ENCODE peak calls at places on chromosomes 16 and 17, in seven cellular contexts. One of them, this sample, is unnamed.

GRCh38 chr16:86946396-86946795 is 368.0 kb downstream of the FOXL1 start:
- DNase-seq in upper lobe of right lung: peak
- DNase-seq in heart left ventricle: no peak
- DNase-seq in epithelial cell of esophagus: no peak
- DNase-seq in fibroblast of lung: no peak
- DNase-seq in kidney epithelial cell: no peak
- DNase-seq in IMR-90: peak
- DNase-seq in this sample: peak

GRCh38 chr17:2074919-2075318 is 20.0 kb downstream of the HIC1 start:
- DNase-seq in upper lobe of right lung: no peak
- DNase-seq in heart left ventricle: no peak
- DNase-seq in epithelial cell of esophagus: no peak
- DNase-seq in fibroblast of lung: no peak
- DNase-seq in kidney epithelial cell: no peak
- DNase-seq in IMR-90: no peak
- DNase-seq in this sample: no peak

GRCh38 chr17:19646788-19647696 is 1.5 kb upstream of the ALDH3A2 start:
- DNase-seq in upper lobe of right lung: no peak
- DNase-seq in heart left ventricle: no peak
- DNase-seq in epithelial cell of esophagus: peak
- DNase-seq in fibroblast of lung: peak
- DNase-seq in kidney epithelial cell: no peak
- DNase-seq in IMR-90: no peak
- DNase-seq in this sample: peak

GRCh38 chr16:87602005-87602790 is at the start of gene JPH3:
- DNase-seq in upper lobe of right lung: no peak
- DNase-seq in heart left ventricle: no peak
- DNase-seq in epithelial cell of esophagus: no peak
- DNase-seq in fibroblast of lung: no peak
- DNase-seq in kidney epithelial cell: no peak
- DNase-seq in IMR-90: no peak
- DNase-seq in this sample: no peak

GRCh38 chr17:72539981-72540897 is 419.4 kb downstream of the SOX9 start:
- DNase-seq in upper lobe of right lung: peak
- DNase-seq in heart left ventricle: peak
- DNase-seq in epithelial cell of esophagus: peak
- DNase-seq in fibroblast of lung: peak
- DNase-seq in kidney epithelial cell: no peak
- DNase-seq in IMR-90: peak
- DNase-seq in this sample: peak

GRCh38 chr16:70693231-70693671 is 7.4 kb upstream of the MTSS2 start:
- DNase-seq in upper lobe of right lung: no peak
- DNase-seq in heart left ventricle: peak
- DNase-seq in epithelial cell of esophagus: no peak
- DNase-seq in fibroblast of lung: peak
- DNase-seq in kidney epithelial cell: no peak
- DNase-seq in IMR-90: no peak
- DNase-seq in this sample: peak

GRCh38 chr17:5237541-5238016 is 2.9 kb upstream of the SCIMP start:
- DNase-seq in upper lobe of right lung: peak
- DNase-seq in heart left ventricle: no peak
- DNase-seq in epithelial cell of esophagus: peak
- DNase-seq in fibroblast of lung: peak
- DNase-seq in kidney epithelial cell: no peak
- DNase-seq in IMR-90: peak
- DNase-seq in this sample: peak

GRCh38 chr16:24463196-24463945 is 76.0 kb upstream of the RBBP6 start:
- DNase-seq in upper lobe of right lung: no peak
- DNase-seq in heart left ventricle: no peak
- DNase-seq in epithelial cell of esophagus: no peak
- DNase-seq in fibroblast of lung: no peak
- DNase-seq in kidney epithelial cell: no peak
- DNase-seq in IMR-90: no peak
- DNase-seq in this sample: no peak

GRCh38 chr17:75318211-75318610 is 29.0 kb upstream of the SLC25A19 start:
- DNase-seq in upper lobe of right lung: no peak
- DNase-seq in heart left ventricle: no peak
- DNase-seq in epithelial cell of esophagus: no peak
- DNase-seq in fibroblast of lung: no peak
- DNase-seq in kidney epithelial cell: no peak
- DNase-seq in IMR-90: no peak
- DNase-seq in this sample: no peak

GRCh38 chr17:78329263-78330059 is 30.4 kb downstream of the SOCS3 start:
- DNase-seq in upper lobe of right lung: no peak
- DNase-seq in heart left ventricle: peak
- DNase-seq in epithelial cell of esophagus: peak
- DNase-seq in fibroblast of lung: peak
- DNase-seq in kidney epithelial cell: no peak
- DNase-seq in IMR-90: peak
- DNase-seq in this sample: peak

GRCh38 chr16:82037251-82037650 is 2.2 kb downstream of the HSD17B2 start:
- DNase-seq in upper lobe of right lung: no peak
- DNase-seq in heart left ventricle: no peak
- DNase-seq in epithelial cell of esophagus: no peak
- DNase-seq in fibroblast of lung: no peak
- DNase-seq in kidney epithelial cell: no peak
- DNase-seq in IMR-90: no peak
- DNase-seq in this sample: no peak
- H3K4me3 ChIP-seq in upper lobe of right lung: no peak
- H3K4me3 ChIP-seq in heart left ventricle: no peak
- H3K4me3 ChIP-seq in epithelial cell of esophagus: no peak
- H3K4me3 ChIP-seq in fibroblast of lung: no peak
- H3K4me3 ChIP-seq in kidney epithelial cell: no peak
- H3K4me3 ChIP-seq in IMR-90: no peak
- H3K4me3 ChIP-seq in this sample: no peak

DNA sequence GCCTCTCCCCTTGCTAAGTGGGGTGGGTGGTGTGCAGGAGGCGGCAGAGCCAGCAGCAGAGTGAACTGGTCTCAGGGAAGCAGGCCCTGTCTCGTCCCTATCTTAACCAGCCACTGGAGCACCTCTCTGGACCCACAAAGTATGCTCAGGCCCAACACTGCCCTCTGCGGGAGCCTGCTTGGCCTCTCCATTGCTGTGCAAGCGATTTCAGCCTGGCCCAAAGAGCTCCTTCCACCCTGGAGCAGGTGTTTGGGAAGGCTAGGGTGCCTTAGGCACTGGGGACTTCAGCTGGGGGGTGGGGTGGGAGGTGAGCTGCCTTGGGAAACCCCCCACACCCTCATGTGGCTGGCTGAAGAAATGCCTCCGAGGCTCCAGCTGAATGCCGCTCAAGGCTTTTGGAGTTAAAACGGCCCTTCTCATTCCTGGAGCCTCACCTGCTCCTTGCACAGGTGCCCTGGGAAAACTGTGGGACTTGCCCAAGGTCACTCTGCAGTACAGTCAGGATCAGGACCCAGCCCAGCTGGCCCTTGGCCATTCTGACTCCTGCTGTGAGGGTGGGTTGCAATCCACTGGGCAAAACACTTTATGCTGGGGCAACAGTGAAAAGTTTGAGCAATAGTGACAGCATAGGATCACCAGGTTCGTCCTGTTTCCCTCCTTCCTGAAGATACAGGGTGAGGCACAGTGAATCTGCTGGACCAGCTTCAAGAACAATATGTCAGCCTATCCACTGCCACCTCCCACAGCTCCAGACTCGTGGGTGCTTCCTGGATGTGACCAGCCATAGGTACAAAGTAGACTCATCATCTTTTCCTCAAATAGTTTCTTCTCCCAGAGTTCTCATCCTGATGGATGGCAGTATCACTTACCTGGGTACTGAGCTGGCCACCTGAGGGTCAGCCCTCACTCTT is 5.9 kb upstream of the UBE2O start:
- DNase-seq in upper lobe of right lung: peak
- DNase-seq in heart left ventricle: peak
- DNase-seq in epithelial cell of esophagus: peak
- DNase-seq in fibroblast of lung: peak
- DNase-seq in kidney epithelial cell: no peak
- DNase-seq in IMR-90: peak
- DNase-seq in this sample: peak
- TF ChIP-seq CTCF in upper lobe of right lung: peak
- TF ChIP-seq CTCF in heart left ventricle: peak
- TF ChIP-seq CTCF in epithelial cell of esophagus: peak
- TF ChIP-seq CTCF in fibroblast of lung: peak
- TF ChIP-seq CTCF in kidney epithelial cell: peak
- TF ChIP-seq CTCF in IMR-90: peak
- TF ChIP-seq CTCF in this sample: peak

DNA sequence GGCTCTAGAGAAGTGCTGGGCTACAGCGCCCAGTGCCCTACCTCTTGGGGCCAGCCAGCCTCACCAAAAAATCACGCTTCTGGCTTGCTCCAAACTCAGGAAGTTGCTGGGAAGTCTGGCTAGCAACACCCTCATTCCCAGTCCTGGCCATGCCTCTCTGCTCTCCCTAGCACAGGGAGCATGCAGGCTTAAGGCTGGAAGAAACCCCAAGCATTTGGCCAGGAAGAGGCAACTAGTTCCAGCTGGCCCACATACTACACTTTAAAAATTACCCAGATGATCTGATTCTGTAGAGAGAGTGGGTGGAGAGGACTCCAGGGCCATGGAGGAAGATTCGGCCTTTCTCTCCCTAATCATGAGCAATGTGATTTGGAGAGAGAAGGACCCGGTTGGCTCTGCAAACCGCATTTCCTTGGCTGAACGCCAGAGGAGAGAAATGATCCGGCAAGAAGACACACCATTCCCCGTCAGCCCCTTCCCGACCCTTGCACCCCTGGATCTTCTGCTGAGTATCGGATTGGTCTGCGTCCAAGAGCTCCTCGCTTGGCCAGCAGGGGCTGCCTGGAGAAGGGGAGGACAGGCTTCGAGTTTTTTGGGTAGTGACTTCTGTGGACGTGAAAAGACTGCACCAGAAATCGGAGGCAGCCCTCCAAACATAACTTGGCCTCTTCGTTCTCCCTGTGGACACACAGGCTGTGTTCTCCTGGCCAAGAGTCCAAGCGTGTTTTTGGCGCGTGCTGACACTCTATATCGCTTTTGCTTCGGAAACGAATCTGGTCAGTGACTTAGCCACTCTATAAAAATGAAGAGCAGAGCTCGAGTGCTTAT is 406.3 kb downstream of the WWOX start:
- DNase-seq in upper lobe of right lung: peak
- DNase-seq in heart left ventricle: peak
- DNase-seq in epithelial cell of esophagus: no peak
- DNase-seq in fibroblast of lung: peak
- DNase-seq in kidney epithelial cell: no peak
- DNase-seq in IMR-90: no peak
- DNase-seq in this sample: no peak
- H3K4me3 ChIP-seq in upper lobe of right lung: peak
- H3K4me3 ChIP-seq in heart left ventricle: peak
- H3K4me3 ChIP-seq in epithelial cell of esophagus: no peak
- H3K4me3 ChIP-seq in fibroblast of lung: peak
- H3K4me3 ChIP-seq in kidney epithelial cell: no peak
- H3K4me3 ChIP-seq in IMR-90: no peak
- H3K4me3 ChIP-seq in this sample: no peak

GRCh38 chr17:61323015-61323379 is 76.6 kb upstream of the TBX2 start:
- DNase-seq in upper lobe of right lung: no peak
- DNase-seq in heart left ventricle: no peak
- DNase-seq in epithelial cell of esophagus: no peak
- DNase-seq in fibroblast of lung: peak
- DNase-seq in kidney epithelial cell: no peak
- DNase-seq in IMR-90: no peak
- DNase-seq in this sample: peak

GRCh38 chr17:61323696-61324539 is 75.7 kb upstream of the TBX2 start:
- DNase-seq in upper lobe of right lung: no peak
- DNase-seq in heart left ventricle: no peak
- DNase-seq in epithelial cell of esophagus: no peak
- DNase-seq in fibroblast of lung: no peak
- DNase-seq in kidney epithelial cell: no peak
- DNase-seq in IMR-90: peak
- DNase-seq in this sample: no peak

GRCh38 chr17:61325382-61326073 is 74.1 kb upstream of the TBX2 start:
- DNase-seq in upper lobe of right lung: no peak
- DNase-seq in heart left ventricle: no peak
- DNase-seq in epithelial cell of esophagus: no peak
- DNase-seq in fibroblast of lung: no peak
- DNase-seq in kidney epithelial cell: no peak
- DNase-seq in IMR-90: peak
- DNase-seq in this sample: peak

GRCh38 chr17:61326330-61326729 is 73.3 kb upstream of the TBX2 start:
- DNase-seq in upper lobe of right lung: no peak
- DNase-seq in heart left ventricle: no peak
- DNase-seq in epithelial cell of esophagus: no peak
- DNase-seq in fibroblast of lung: no peak
- DNase-seq in kidney epithelial cell: no peak
- DNase-seq in IMR-90: no peak
- DNase-seq in this sample: no peak

DNA sequence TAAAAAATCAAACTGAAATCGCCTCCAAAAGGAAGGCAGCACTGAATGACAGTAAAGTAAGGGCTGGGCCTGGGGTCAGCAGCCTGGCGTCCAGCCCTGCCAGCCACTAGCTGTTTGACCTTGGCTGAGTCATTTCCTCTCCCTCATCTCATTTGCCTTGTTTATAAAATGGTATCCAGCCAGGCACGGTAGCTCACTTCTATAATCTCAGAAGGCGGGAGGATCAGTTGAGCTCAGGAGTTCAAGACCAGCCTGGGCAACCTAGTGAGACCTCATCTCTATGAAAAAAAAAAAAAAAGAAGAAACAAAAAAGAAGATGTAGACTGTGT is 75.1 kb upstream of the TBX2 start:
- DNase-seq in upper lobe of right lung: no peak
- DNase-seq in heart left ventricle: no peak
- DNase-seq in epithelial cell of esophagus: no peak
- DNase-seq in fibroblast of lung: peak
- DNase-seq in kidney epithelial cell: no peak
- DNase-seq in IMR-90: peak
- DNase-seq in this sample: peak
- TF ChIP-seq CTCF in upper lobe of right lung: no peak
- TF ChIP-seq CTCF in heart left ventricle: no peak
- TF ChIP-seq CTCF in epithelial cell of esophagus: no peak
- TF ChIP-seq CTCF in fibroblast of lung: no peak
- TF ChIP-seq CTCF in kidney epithelial cell: no peak
- TF ChIP-seq CTCF in IMR-90: no peak
- TF ChIP-seq CTCF in this sample: no peak

GRCh38 chr16:84458606-84459516 is 45.6 kb downstream of the MEAK7 start:
- DNase-seq in upper lobe of right lung: peak
- DNase-seq in heart left ventricle: no peak
- DNase-seq in epithelial cell of esophagus: no peak
- DNase-seq in fibroblast of lung: no peak
- DNase-seq in kidney epithelial cell: no peak
- DNase-seq in IMR-90: no peak
- DNase-seq in this sample: no peak
- H3K4me3 ChIP-seq in upper lobe of right lung: no peak
- H3K4me3 ChIP-seq in heart left ventricle: no peak
- H3K4me3 ChIP-seq in epithelial cell of esophagus: no peak
- H3K4me3 ChIP-seq in fibroblast of lung: no peak
- H3K4me3 ChIP-seq in kidney epithelial cell: no peak
- H3K4me3 ChIP-seq in IMR-90: no peak
- H3K4me3 ChIP-seq in this sample: no peak

DNA sequence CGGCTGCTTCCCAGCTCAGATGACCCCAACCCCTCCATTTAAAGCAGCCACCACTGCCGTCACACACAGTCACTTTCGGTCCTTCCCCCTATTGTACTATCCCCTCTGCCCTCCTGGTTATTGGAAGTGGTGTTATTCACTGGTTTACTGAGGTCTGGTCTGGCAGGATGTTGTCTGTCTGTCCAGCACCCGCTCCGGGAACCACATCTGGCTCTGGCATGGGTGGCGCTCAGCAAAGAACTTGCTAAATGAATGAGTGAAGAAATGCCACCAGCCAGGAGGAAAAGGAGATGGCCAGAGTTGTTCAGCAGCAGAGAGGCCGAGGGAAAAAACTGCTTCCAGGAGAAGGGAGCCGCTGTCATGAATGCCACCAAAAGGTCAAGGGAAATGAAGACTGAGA is 161.6 kb downstream of the GSG1L start:
- DNase-seq in upper lobe of right lung: no peak
- DNase-seq in heart left ventricle: no peak
- DNase-seq in epithelial cell of esophagus: no peak
- DNase-seq in fibroblast of lung: no peak
- DNase-seq in kidney epithelial cell: no peak
- DNase-seq in IMR-90: no peak
- DNase-seq in this sample: no peak
- TF ChIP-seq CTCF in upper lobe of right lung: no peak
- TF ChIP-seq CTCF in heart left ventricle: no peak
- TF ChIP-seq CTCF in epithelial cell of esophagus: no peak
- TF ChIP-seq CTCF in fibroblast of lung: no peak
- TF ChIP-seq CTCF in kidney epithelial cell: no peak
- TF ChIP-seq CTCF in IMR-90: no peak
- TF ChIP-seq CTCF in this sample: no peak

This sample was measured in foreskin fibroblast.